ENCODE peak calls at places on chromosomes 3 and 15, in nine cellular contexts. W, M, P, U, Q, T, E, C and R are unnamed samples. For H3K4me1, the result is how much of the 10 kb centered on the place peaks cover.

GRCh38 chr3:141737828-141738635 is at the start of gene RNF7:
- DNase-seq in W (peak), M (peak), P (peak), U (peak), Q (peak), T (peak), E (peak), C (peak), R (peak)

GRCh38 chr3:27165348-27165747 is 203.8 kb downstream of the NEK10 start:
- DNase-seq in W (no peak), M (no peak), P (no peak), U (no peak), Q (no peak), T (no peak), E (no peak), C (no peak), R (no peak)

GRCh38 chr3:180199396-180199795 is 162.7 kb upstream of the PEX5L start:
- DNase-seq in W (no peak), M (no peak), P (no peak), U (no peak), Q (no peak), T (no peak), E (no peak), C (no peak), R (no peak)

GRCh38 chr3:100047455-100048141 is 66.7 kb downstream of the FILIP1L start:
- DNase-seq in W (no peak), M (peak), P (peak), U (no peak), Q (no peak), T (peak), E (no peak), C (no peak), R (no peak)

GRCh38 chr15:80679167-80679804 is 15.8 kb upstream of the ABHD17C start:
- DNase-seq in W (no peak), M (no peak), P (no peak), U (no peak), Q (no peak), T (no peak), E (no peak), C (no peak), R (no peak)

GRCh38 chr3:194013928-194014327 is 122.0 kb upstream of the HES1 start:
- DNase-seq in W (no peak), M (no peak), P (no peak), U (no peak), Q (no peak), T (no peak), E (no peak), C (no peak), R (no peak)

GRCh38 chr3:132396255-132396654 is 21.0 kb upstream of the DNAJC13 start:
- DNase-seq in W (no peak), M (no peak), P (no peak), U (no peak), Q (no peak), T (no peak), E (no peak), C (no peak), R (no peak)

GRCh38 chr3:107850681-107851080 is 240.2 kb downstream of the CD47 start:
- DNase-seq in W (no peak), M (no peak), P (peak), U (no peak), Q (no peak), T (no peak), E (no peak), C (no peak), R (no peak)

GRCh38 chr3:52247455-52248164 is 2.1 kb downstream of the PPM1M start:
- DNase-seq in W (no peak), M (no peak), P (no peak), U (no peak), Q (no peak), T (no peak), E (peak), C (no peak), R (no peak)

GRCh38 chr3:134344560-134344959 is 29.7 kb downstream of the AMOTL2 start:
- DNase-seq in W (no peak), M (no peak), P (no peak), U (no peak), Q (no peak), T (no peak), E (peak), C (no peak), R (no peak)

GRCh38 chr3:125957674-125958510 is 11.1 kb upstream of the ROPN1B start:
- DNase-seq in W (peak), M (no peak), P (no peak), U (no peak), Q (no peak), T (no peak), E (no peak), C (peak), R (no peak)

GRCh38 chr3:73605388-73605787 is 19.4 kb downstream of the PDZRN3 start:
- DNase-seq in W (no peak), M (no peak), P (no peak), U (no peak), Q (no peak), T (no peak), E (no peak), C (no peak), R (no peak)

GRCh38 chr15:23616536-23616935 is 31.1 kb downstream of the MAGEL2 start:
- DNase-seq in W (no peak), M (no peak), P (peak), U (no peak), Q (no peak), T (no peak), E (no peak), C (no peak), R (no peak)

GRCh38 chr3:137468446-137468845 is 295.7 kb upstream of the SOX14 start:
- DNase-seq in W (peak), M (no peak), P (no peak), U (no peak), Q (no peak), T (no peak), E (no peak), C (no peak), R (no peak)

GRCh38 chr3:20811631-20812030 is 625.6 kb upstream of the SGO1 start:
- DNase-seq in W (no peak), M (no peak), P (no peak), U (no peak), Q (no peak), T (no peak), E (no peak), C (no peak), R (no peak)

GRCh38 chr15:68411276-68411675 is 20.7 kb downstream of the ITGA11 start:
- DNase-seq in W (no peak), M (no peak), P (no peak), U (no peak), Q (no peak), T (no peak), E (peak), C (no peak), R (no peak)

GRCh38 chr3:50542177-50543034 is 25.1 kb downstream of the C3orf18 start:
- DNase-seq in W (peak), M (peak), P (peak), U (peak), Q (peak), T (peak), E (peak), C (peak), R (peak)

GRCh38 chr15:60179786-60180391 is 175.8 kb downstream of the FOXB1 start:
- DNase-seq in W (peak), M (peak), P (peak), U (no peak), Q (no peak), T (peak), E (no peak), C (peak), R (no peak)

GRCh38 chr3:153166206-153166605 is 4.2 kb downstream of the RAP2B start:
- DNase-seq in W (no peak), M (peak), P (no peak), U (no peak), Q (no peak), T (no peak), E (no peak), C (no peak), R (no peak)

GRCh38 chr3:42653560-42654330 is at the start of gene ZBTB47:
- DNase-seq in W (peak), M (peak), P (no peak), U (peak), Q (peak), T (no peak), E (peak), C (no peak), R (peak)

GRCh38 chr3:57127849-57128566 is 37.1 kb downstream of the IL17RD start:
- DNase-seq in W (no peak), M (no peak), P (no peak), U (no peak), Q (no peak), T (no peak), E (no peak), C (peak), R (no peak)

GRCh38 chr15:40906101-40906946 is 12.1 kb downstream of the VPS18 start:
- DNase-seq in W (peak), M (peak), P (peak), U (peak), Q (peak), T (peak), E (peak), C (peak), R (peak)
- TF ChIP-seq POLR2AphosphoS5 in W (peak), M (peak), P (no peak), U (peak), Q (peak), T (peak), E (peak), C (peak), R (no peak)

DNA sequence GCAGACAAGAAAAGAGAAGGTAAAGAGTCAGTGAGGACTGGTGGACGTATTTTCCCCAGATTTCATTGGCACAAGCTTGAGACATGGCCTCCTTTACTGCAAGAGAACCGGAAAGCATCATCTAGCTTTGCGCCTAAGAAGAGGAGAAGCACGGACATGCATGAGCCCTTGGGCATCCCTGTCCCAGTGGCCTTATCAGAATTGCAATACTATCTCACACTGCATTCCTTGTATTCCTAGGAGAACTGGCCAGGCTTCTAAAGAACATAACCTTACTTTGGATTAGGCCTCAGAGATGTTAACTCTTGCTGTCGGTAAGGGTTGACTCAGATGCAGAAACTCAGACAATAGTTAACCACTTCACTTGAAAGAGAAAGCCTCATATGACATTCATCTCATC is 229.5 kb upstream of the PRICKLE2 start:
- DNase-seq in W (no peak), M (no peak), P (no peak), U (no peak), Q (no peak), T (no peak), E (no peak), C (no peak), R (no peak)
- H3K4me1 ChIP-seq in W (under half), M (under half), P (under half), U (under half), Q (under half), T (under half), E (under half), C (under half), R (under half)

GRCh38 chr3:162525052-162525451 is 1028.4 kb downstream of the OTOL1 start:
- DNase-seq in W (no peak), M (no peak), P (no peak), U (no peak), Q (no peak), T (no peak), E (no peak), C (no peak), R (peak)
- TF ChIP-seq POLR2AphosphoS5 in W (no peak), M (no peak), P (no peak), U (peak), Q (no peak), T (no peak), E (no peak), C (no peak), R (peak)

DNA sequence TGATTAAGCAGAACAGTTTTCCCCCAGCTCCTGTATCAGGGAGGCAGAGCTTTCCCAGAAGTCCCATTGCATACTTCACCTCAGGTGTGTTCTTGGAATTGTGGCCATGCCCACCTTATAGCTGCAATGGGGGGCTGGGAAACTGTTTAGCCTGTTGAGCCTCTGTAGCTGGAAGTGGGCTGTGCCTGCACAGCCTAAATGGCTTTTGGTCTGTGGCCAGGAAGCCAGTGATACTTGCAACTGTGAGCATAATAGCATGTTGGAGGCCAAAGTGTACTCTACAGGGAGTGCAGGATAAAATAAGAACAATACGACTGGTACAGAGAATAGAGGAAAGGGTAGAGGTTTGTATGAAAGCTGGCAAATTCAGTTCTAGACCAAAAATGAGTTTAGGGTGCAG is 248.5 kb downstream of the PTPRG start:
- DNase-seq in W (no peak), M (no peak), P (no peak), U (peak), Q (no peak), T (no peak), E (no peak), C (no peak), R (peak)
- H3K4me1 ChIP-seq in W (half or more), M (under half), P (under half), U (under half), Q (under half), T (under half), E (under half), C (under half), R (half or more)

DNA sequence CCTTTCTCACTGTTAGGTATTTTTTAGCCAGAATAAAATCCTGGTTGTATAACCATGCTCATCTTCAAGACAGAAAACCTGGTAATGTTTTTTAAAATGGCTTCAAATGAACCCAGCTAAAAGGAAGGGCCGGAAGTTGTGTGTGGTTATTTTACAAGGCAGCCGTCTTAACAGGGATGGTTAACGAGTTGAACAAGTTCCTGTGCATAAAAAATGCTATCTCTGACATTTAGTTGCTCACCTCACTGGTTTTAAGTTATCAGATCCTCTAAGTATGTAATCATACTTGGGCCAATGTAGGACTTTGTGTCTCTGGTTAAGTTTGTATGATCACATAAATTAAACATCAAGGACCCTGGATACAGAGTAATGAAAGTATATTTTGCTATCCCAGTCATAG is 2.1 kb downstream of the ATP11B start:
- DNase-seq in W (no peak), M (no peak), P (no peak), U (no peak), Q (no peak), T (no peak), E (no peak), C (no peak), R (no peak)
- TF ChIP-seq POLR2AphosphoS5 in W (no peak), M (no peak), P (no peak), U (no peak), Q (no peak), T (no peak), E (no peak), C (no peak), R (no peak)

GRCh38 chr3:38534604-38535003 is 38.5 kb downstream of the EXOG start:
- DNase-seq in W (no peak), M (no peak), P (no peak), U (no peak), Q (no peak), T (no peak), E (no peak), C (no peak), R (no peak)

GRCh38 chr3:38533285-38533994 is 37.3 kb downstream of the EXOG start:
- DNase-seq in W (no peak), M (no peak), P (no peak), U (no peak), Q (no peak), T (no peak), E (peak), C (peak), R (no peak)

GRCh38 chr3:38534180-38534579 is 38.0 kb downstream of the EXOG start:
- DNase-seq in W (no peak), M (no peak), P (no peak), U (no peak), Q (no peak), T (no peak), E (no peak), C (no peak), R (no peak)

GRCh38 chr3:38538773-38539353 is 42.7 kb downstream of the EXOG start:
- DNase-seq in W (no peak), M (no peak), P (no peak), U (no peak), Q (no peak), T (no peak), E (no peak), C (no peak), R (no peak)

GRCh38 chr3:38536686-38537085 is 40.5 kb downstream of the EXOG start:
- DNase-seq in W (peak), M (no peak), P (no peak), U (no peak), Q (no peak), T (no peak), E (no peak), C (no peak), R (no peak)
- H3K4me1 ChIP-seq in W (under half), M (under half), P (under half), U (under half), Q (under half), T (under half), E (under half), C (under half), R (under half)

GRCh38 chr3:120497318-120497717 is 46.5 kb upstream of the FSTL1 start:
- DNase-seq in W (no peak), M (peak), P (no peak), U (no peak), Q (no peak), T (no peak), E (no peak), C (no peak), R (no peak)
- TF ChIP-seq POLR2AphosphoS5 in W (no peak), M (no peak), P (no peak), U (no peak), Q (no peak), T (no peak), E (no peak), C (peak), R (peak)